ENCODE peak calls at places on chromosome 6, in four cellular contexts. W is H9, X is omental fat pad, L is astrocyte of the hippocampus. O is an unnamed sample.

GRCh38 chr6:40963019-40963418 is 76.0 kb downstream of the UNC5CL start:
- DNase-seq in W (no peak), X (no peak), L (no peak), O (no peak)

GRCh38 chr6:52534966-52535390 is 41.9 kb downstream of the TRAM2 start:
- DNase-seq in W (no peak), X (no peak), L (no peak), O (no peak)

GRCh38 chr6:151948007-151948745 is 140.7 kb downstream of the ESR1 start:
- DNase-seq in W (no peak), X (no peak), L (no peak), O (no peak)

GRCh38 chr6:148857817-148858390 is 111.1 kb downstream of the UST start:
- DNase-seq in W (no peak), X (no peak), L (peak), O (no peak)

GRCh38 chr6:34562861-34563512 is 6.9 kb upstream of the SPDEF start:
- DNase-seq in W (no peak), X (no peak), L (no peak), O (no peak)

GRCh38 chr6:154404791-154405400 is 48.3 kb upstream of the IPCEF1 start:
- DNase-seq in W (no peak), X (no peak), L (peak), O (no peak)

GRCh38 chr6:971981-972640 is 279.2 kb upstream of the EXOC2 start:
- DNase-seq in W (no peak), X (no peak), L (no peak), O (no peak)

GRCh38 chr6:169643521-169643920 is 58.3 kb downstream of the WDR27 start:
- DNase-seq in W (no peak), X (no peak), L (no peak), O (no peak)

GRCh38 chr6:2558861-2559811 is 191.6 kb downstream of the MYLK4 start:
- DNase-seq in W (no peak), X (no peak), L (no peak), O (no peak)

GRCh38 chr6:36738108-36738507 is 40.5 kb downstream of the RAB44 start:
- DNase-seq in W (no peak), X (no peak), L (no peak), O (no peak)

O was measured in GM23338.